ENCODE peak calls at places on chromosomes 3 and 15, in nine cellular contexts. L is astrocyte, K is Calu3, A is right atrium auricular region, N is endothelial cell, W is IMR-90, Y is HL-60, I is nephron progenitor cell, F is breast epithelium. S is an unnamed sample.

GRCh38 chr15:43483306-43484128 is 9.4 kb downstream of the TP53BP1 start:
- DNase-seq in L (no peak), K (no peak), A (no peak), N (no peak), W (no peak), Y (no peak), I (no peak), F (no peak), S (peak; percentile 5)

GRCh38 chr15:73628102-73628501 is 5.1 kb downstream of the NPTN start:
- DNase-seq in L (no peak), K (no peak), A (no peak), N (no peak), W (no peak), Y (no peak), I (no peak), F (no peak), S (no peak)

GRCh38 chr3:99579246-99579645 is 59.1 kb upstream of the COL8A1 start:
- DNase-seq in L (peak; percentile 92), K (no peak), A (no peak), N (no peak), W (peak; percentile 87), Y (no peak), I (no peak), F (no peak), S (peak; percentile 48)

GRCh38 chr15:84929795-84930371 is 45.4 kb downstream of the SLC28A1 start:
- DNase-seq in L (peak; percentile 83), K (peak; percentile 99), A (no peak), N (no peak), W (peak; percentile 72), Y (peak; percentile 26), I (no peak), F (peak; percentile 81), S (no peak)

GRCh38 chr3:175208316-175208715 is 349.2 kb downstream of the NAALADL2 start:
- DNase-seq in L (peak; percentile 31), K (no peak), A (no peak), N (no peak), W (peak; percentile 48), Y (no peak), I (no peak), F (no peak), S (no peak)

GRCh38 chr3:13500133-13500885 is 20.2 kb downstream of the HDAC11 start:
- DNase-seq in L (no peak), K (peak; percentile 54), A (no peak), N (peak; percentile 64), W (no peak), Y (no peak), I (peak; percentile 67), F (no peak), S (peak; percentile 93)

GRCh38 chr15:81303241-81304225 is 20.4 kb downstream of the STARD5 start:
- DNase-seq in L (peak; percentile 18), K (no peak), A (no peak), N (no peak), W (peak; percentile 18), Y (no peak), I (no peak), F (no peak), S (no peak)

GRCh38 chr15:66014639-66015182 is 145.4 kb downstream of the RAB11A start:
- DNase-seq in L (no peak), K (no peak), A (no peak), N (no peak), W (no peak), Y (no peak), I (no peak), F (no peak), S (no peak)

GRCh38 chr15:66222273-66223198 is 31.0 kb downstream of the MEGF11 start:
- DNase-seq in L (no peak), K (no peak), A (no peak), N (no peak), W (no peak), Y (no peak), I (no peak), F (no peak), S (no peak)

GRCh38 chr15:52652984-52653383 is 26.2 kb downstream of the ATOSA start:
- DNase-seq in L (peak; percentile 91), K (no peak), A (no peak), N (no peak), W (peak; percentile 92), Y (no peak), I (no peak), F (no peak), S (no peak)

GRCh38 chr3:66642015-66642414 is 141.2 kb upstream of the LRIG1 start:
- DNase-seq in L (no peak), K (no peak), A (no peak), N (no peak), W (no peak), Y (no peak), I (no peak), F (no peak), S (no peak)

GRCh38 chr3:66633982-66634381 is 133.2 kb upstream of the LRIG1 start:
- DNase-seq in L (no peak), K (no peak), A (no peak), N (no peak), W (no peak), Y (no peak), I (no peak), F (no peak), S (no peak)

GRCh38 chr3:66639794-66640356 is 139.1 kb upstream of the LRIG1 start:
- DNase-seq in L (no peak), K (no peak), A (no peak), N (no peak), W (peak; percentile 45), Y (peak; percentile 50), I (no peak), F (no peak), S (no peak)

GRCh38 chr3:66642484-66642883 is 141.7 kb upstream of the LRIG1 start:
- DNase-seq in L (no peak), K (no peak), A (no peak), N (no peak), W (no peak), Y (no peak), I (no peak), F (no peak), S (no peak)

DNA sequence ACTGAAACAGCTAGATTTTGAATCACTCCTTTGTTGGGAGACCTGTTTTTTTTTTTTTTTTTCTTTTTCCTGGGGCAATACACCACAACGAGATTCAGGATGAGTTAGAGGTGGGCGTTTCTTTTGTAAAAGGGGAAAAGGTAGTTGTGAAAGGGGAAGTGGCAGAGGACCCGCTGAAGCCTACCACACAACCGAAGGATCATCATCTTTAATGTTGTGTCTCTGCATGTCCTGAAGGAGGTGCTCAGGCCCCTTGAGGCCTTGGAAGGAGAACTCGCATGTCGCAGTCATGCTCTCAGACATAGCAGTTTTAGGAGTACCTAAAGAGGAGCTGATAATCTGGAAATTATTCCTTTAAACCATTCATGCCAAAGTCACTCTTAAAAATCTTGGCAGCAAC is 137.9 kb upstream of the LRIG1 start:
- DNase-seq in L (no peak), K (no peak), A (no peak), N (no peak), W (no peak), Y (peak; percentile 12), I (no peak), F (no peak), S (no peak)
- TF ChIP-seq CTCF in L (no peak), K (no peak), A (no peak), N (no peak), W (no peak), Y (no peak), I (no peak), F (no peak), S (no peak)

GRCh38 chr3:171169443-171169842 is 142.9 kb upstream of the SLC2A2 start:
- DNase-seq in L (no peak), K (no peak), A (no peak), N (no peak), W (no peak), Y (no peak), I (no peak), F (no peak), S (no peak)

GRCh38 chr3:171169866-171170265 is 143.3 kb upstream of the SLC2A2 start:
- DNase-seq in L (no peak), K (no peak), A (no peak), N (no peak), W (no peak), Y (no peak), I (no peak), F (no peak), S (no peak)

GRCh38 chr3:171165986-171166385 is 139.5 kb upstream of the SLC2A2 start:
- DNase-seq in L (peak; percentile 49), K (no peak), A (no peak), N (no peak), W (no peak), Y (no peak), I (no peak), F (no peak), S (no peak)

GRCh38 chr3:171168551-171168950 is 142.0 kb upstream of the SLC2A2 start:
- DNase-seq in L (no peak), K (no peak), A (no peak), N (no peak), W (no peak), Y (no peak), I (no peak), F (no peak), S (no peak)

GRCh38 chr3:171168086-171168485 is 141.6 kb upstream of the SLC2A2 start:
- DNase-seq in L (peak; percentile 79), K (peak; percentile 76), A (no peak), N (peak; percentile 33), W (peak; percentile 22), Y (no peak), I (no peak), F (no peak), S (no peak)
- TF ChIP-seq CTCF in L (peak; percentile 34), K (peak; percentile 79), A (peak; percentile 33), N (no peak), W (peak; percentile 33), Y (no peak), I (no peak), F (no peak), S (peak; percentile 66)

DNA sequence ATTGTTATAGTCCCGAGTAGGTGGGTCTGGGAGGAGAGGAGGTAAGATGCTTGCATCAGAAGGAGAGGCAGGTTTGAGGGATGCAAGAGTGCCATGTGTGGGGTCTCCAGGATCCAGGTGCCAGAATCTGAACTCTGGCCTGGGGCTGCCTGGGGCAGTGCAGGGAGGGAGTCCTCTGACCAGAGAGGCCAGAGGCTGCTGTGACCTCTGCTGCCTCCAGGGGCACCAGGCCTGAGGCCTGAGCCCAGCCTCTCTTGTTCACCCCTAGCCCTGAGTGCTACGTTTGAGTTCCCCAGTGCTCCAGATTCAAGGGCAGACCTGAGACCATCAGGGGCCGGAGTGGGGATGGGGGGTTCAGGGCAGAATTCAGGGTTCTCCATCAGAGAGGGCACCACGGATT is 7.4 kb downstream of the SLC38A3 start:
- DNase-seq in L (no peak), K (no peak), A (no peak), N (peak; percentile 43), W (no peak), Y (no peak), I (no peak), F (no peak), S (peak; percentile 86)
- TF ChIP-seq CTCF in L (no peak), K (no peak), A (no peak), N (peak; percentile 23), W (no peak), Y (no peak), I (peak; percentile 22), F (no peak), S (peak; percentile 16)

DNA sequence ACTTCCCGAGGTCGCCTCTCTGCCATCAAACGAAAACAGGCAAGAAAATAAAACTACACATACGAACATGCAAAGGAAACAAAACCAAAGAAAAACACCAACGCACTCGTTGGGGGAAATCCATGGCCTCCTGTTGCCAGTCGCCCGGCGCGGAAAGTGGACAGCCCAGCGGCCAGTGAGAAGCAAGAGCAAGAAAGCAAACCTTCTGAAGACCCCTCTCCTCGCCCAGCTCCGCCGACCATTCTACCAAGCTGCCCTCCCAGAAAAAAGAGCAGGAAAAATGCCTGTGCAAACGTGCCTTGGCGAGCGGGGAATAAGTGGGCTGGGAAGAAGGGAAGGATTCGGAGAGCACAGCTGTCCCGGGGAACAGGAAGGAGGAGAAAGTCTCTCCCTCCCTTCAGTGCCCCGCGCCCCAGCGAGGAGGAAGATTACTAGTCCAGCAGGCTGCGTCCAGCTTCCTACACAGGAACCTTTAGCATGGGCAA is 802 bp upstream of the NECTIN3 start:
- DNase-seq in L (no peak), K (no peak), A (peak; percentile 81), N (no peak), W (no peak), Y (no peak), I (no peak), F (no peak), S (no peak)
- TF ChIP-seq CTCF in L (no peak), K (no peak), A (no peak), N (no peak), W (no peak), Y (no peak), I (no peak), F (no peak), S (no peak)